ENCODE peak calls at places on chromosomes 3 and 15, in four cellular contexts. Y is HAP-1; R is activated CD8-positive, alpha-beta memory T cell treated with anti-CD3 and anti-CD28 coated beads for 4 hours; V is HT1080. P is an unnamed sample.

GRCh38 chr3:171753665-171754408 is 56.4 kb downstream of the PLD1 start:
- DNase-seq in Y (no peak), R (no peak), V (peak), P (no peak)

GRCh38 chr3:146250449-146251382 is at the start of gene PLSCR4:
- DNase-seq in Y (peak), R (no peak), V (peak), P (no peak)

GRCh38 chr15:64144565-64145281 is 6.8 kb upstream of the SNX22 start:
- DNase-seq in Y (no peak), R (no peak), V (no peak), P (no peak)

GRCh38 chr3:25120666-25121065 is 307.4 kb upstream of the RARB start:
- DNase-seq in Y (no peak), R (no peak), V (no peak), P (no peak)

GRCh38 chr3:55426486-55426885 is 60.6 kb downstream of the WNT5A start:
- DNase-seq in Y (no peak), R (no peak), V (no peak), P (no peak)

GRCh38 chr3:142902356-142902755 is 13.5 kb upstream of the PCOLCE2 start:
- DNase-seq in Y (no peak), R (no peak), V (no peak), P (no peak)

GRCh38 chr3:160163259-160163878 is 61.9 kb upstream of the C3orf80 start:
- DNase-seq in Y (no peak), R (no peak), V (no peak), P (peak)

GRCh38 chr3:127443581-127444375 is 146.8 kb downstream of the TPRA1 start:
- DNase-seq in Y (no peak), R (no peak), V (no peak), P (no peak)

GRCh38 chr15:87145686-87146085 is 1066.0 kb downstream of the AGBL1 start:
- DNase-seq in Y (no peak), R (no peak), V (no peak), P (no peak)

GRCh38 chr15:77418341-77419049 is 1.4 kb downstream of the PEAK1 start:
- DNase-seq in Y (no peak), R (no peak), V (peak), P (no peak)

GRCh38 chr3:39990532-39990931 is 181.1 kb downstream of the MYRIP start:
- DNase-seq in Y (peak), R (no peak), V (peak), P (peak)

GRCh38 chr3:85589145-85589544 is 630.4 kb downstream of the CADM2 start:
- DNase-seq in Y (no peak), R (no peak), V (peak), P (peak)

GRCh38 chr15:84099181-84099580 is 136.4 kb upstream of the GOLGA6L4 start:
- DNase-seq in Y (peak), R (no peak), V (peak), P (no peak)

GRCh38 chr15:58228708-58229107 is 90.5 kb downstream of the AQP9 start:
- DNase-seq in Y (no peak), R (no peak), V (peak), P (peak)

GRCh38 chr3:132997404-132997803 is 40.8 kb upstream of the TMEM108 start:
- DNase-seq in Y (no peak), R (no peak), V (no peak), P (no peak)

GRCh38 chr3:194384569-194385001 is 14.5 kb downstream of the GP5 start:
- DNase-seq in Y (no peak), R (no peak), V (no peak), P (no peak)

GRCh38 chr15:48395532-48396011 is 64.3 kb downstream of the DUT start:
- DNase-seq in Y (no peak), R (no peak), V (peak), P (no peak)

GRCh38 chr3:194664857-194665256 is 7.1 kb downstream of the LSG1 start:
- DNase-seq in Y (no peak), R (no peak), V (no peak), P (no peak)

GRCh38 chr15:77486542-77487478 is 66.1 kb downstream of the HMG20A start:
- DNase-seq in Y (no peak), R (no peak), V (no peak), P (no peak)

GRCh38 chr3:154274345-154274744 is 49.9 kb downstream of the DHX36 start:
- DNase-seq in Y (no peak), R (no peak), V (no peak), P (no peak)

GRCh38 chr3:39140341-39140971 is 12.9 kb downstream of the CSRNP1 start:
- DNase-seq in Y (no peak), R (no peak), V (no peak), P (no peak)

GRCh38 chr3:195558602-195559001 is 15.5 kb upstream of the PPP1R2 start:
- DNase-seq in Y (peak), R (no peak), V (peak), P (no peak)

GRCh38 chr3:159996959-159997358 is 8.3 kb downstream of the IL12A start:
- DNase-seq in Y (no peak), R (no peak), V (no peak), P (no peak)

GRCh38 chr3:58333206-58334012 is 717 bp downstream of the PXK start:
- DNase-seq in Y (peak), R (no peak), V (peak), P (peak)

GRCh38 chr3:123657578-123657977 is 72.7 kb upstream of the HACD2 start:
- DNase-seq in Y (no peak), R (no peak), V (no peak), P (no peak)

GRCh38 chr3:27976933-27977332 is 254.8 kb upstream of the EOMES start:
- DNase-seq in Y (no peak), R (no peak), V (peak), P (no peak)

GRCh38 chr3:64238971-64239667 is 13.9 kb upstream of the PRICKLE2 start:
- DNase-seq in Y (peak), R (no peak), V (peak), P (peak)

GRCh38 chr15:46312133-46312740 is 677.4 kb downstream of the SQOR start:
- DNase-seq in Y (peak), R (no peak), V (peak), P (peak)

GRCh38 chr3:114597012-114597411 is 303.2 kb downstream of the TIGIT start:
- DNase-seq in Y (no peak), R (no peak), V (peak), P (no peak)

GRCh38 chr3:98732239-98733054 is 30.7 kb upstream of the ST3GAL6 start:
- DNase-seq in Y (peak), R (no peak), V (peak), P (no peak)

GRCh38 chr3:72746412-72747411 is 101.5 kb downstream of the SHQ1 start:
- DNase-seq in Y (no peak), R (no peak), V (no peak), P (no peak)

GRCh38 chr3:22728406-22728805 is 474.7 kb upstream of the UBE2E2 start:
- DNase-seq in Y (no peak), R (no peak), V (no peak), P (no peak)

GRCh38 chr15:41568350-41569017 is 9.5 kb downstream of the TYRO3 start:
- DNase-seq in Y (peak), R (no peak), V (no peak), P (no peak)

GRCh38 chr3:196712514-196713413 is 587 bp downstream of the PIGX start:
- DNase-seq in Y (peak), R (peak), V (peak), P (peak)

P was measured in RCC 7860.